ENCODE peak calls at places on chromosome 19, in nine cellular contexts. U is cardiac muscle cell; K is lung; Z is Peyer's patch; R is CD8-positive, alpha-beta T cell; G is cardiac fibroblast; J is astrocyte of the spinal cord; Y is HFFc6; H is WTC11. W is an unnamed sample.

GRCh38 chr19:10625003-10625761 is at the start of gene SLC44A2:
- DNase-seq in J (peak), Y (peak), Z (peak), K (peak), G (peak), H (peak), U (peak), R (no peak), W (no peak)

GRCh38 chr19:35164418-35164817 is 9.9 kb downstream of the FXYD5 start:
- DNase-seq in Z (no peak), U (no peak), K (no peak), R (no peak), Y (no peak), J (no peak), G (no peak), H (no peak), W (no peak)

GRCh38 chr19:17797397-17798201 is 2.7 kb downstream of the B3GNT3 start:
- DNase-seq in H (no peak), U (no peak), Z (peak), K (no peak), Y (peak), R (no peak), G (no peak), J (no peak), W (no peak)

GRCh38 chr19:4914736-4915501 is 5.6 kb downstream of the UHRF1 start:
- DNase-seq in G (peak), Y (peak), R (peak), U (no peak), Z (peak), H (no peak), K (peak), J (peak), W (peak)

GRCh38 chr19:23183251-23183650 is 66.4 kb downstream of the ZNF730 start:
- DNase-seq in H (no peak), G (no peak), K (no peak), U (no peak), Y (no peak), J (no peak), R (no peak), Z (no peak), W (no peak)

GRCh38 chr19:41263850-41264580 is at the start of gene HNRNPUL1:
- DNase-seq in U (peak), Y (peak), R (peak), J (peak), Z (peak), G (peak), K (peak), H (peak), W (peak)

GRCh38 chr19:41431426-41432386 is 4.5 kb upstream of the B3GNT8 start:
- DNase-seq in Z (no peak), K (no peak), R (no peak), H (no peak), Y (peak), J (peak), G (peak), U (peak), W (no peak)

GRCh38 chr19:36418287-36419001 is at the start of gene ZFP82:
- DNase-seq in Z (peak), U (peak), Y (peak), J (peak), H (peak), R (peak), G (peak), K (peak), W (peak)

GRCh38 chr19:18304194-18304495 is 18.7 kb downstream of the LSM4 start:
- DNase-seq in Z (peak), K (no peak), J (no peak), Y (no peak), H (no peak), G (no peak), R (no peak), U (no peak), W (peak)

GRCh38 chr19:50258918-50259372 is 55.5 kb downstream of the MYH14 start:
- DNase-seq in Y (no peak), J (no peak), Z (no peak), G (no peak), H (peak), K (no peak), U (no peak), R (no peak), W (no peak)

GRCh38 chr19:29245221-29245620 is 32.3 kb upstream of the UQCRFS1 start:
- DNase-seq in Z (no peak), J (no peak), K (no peak), Y (no peak), H (no peak), R (no peak), G (peak), U (no peak), W (no peak)

GRCh38 chr19:51681286-51681956 is 11.7 kb upstream of the SPACA6 start:
- DNase-seq in J (no peak), R (no peak), K (peak), Z (no peak), H (no peak), Y (peak), U (peak), G (peak), W (no peak)

DNA sequence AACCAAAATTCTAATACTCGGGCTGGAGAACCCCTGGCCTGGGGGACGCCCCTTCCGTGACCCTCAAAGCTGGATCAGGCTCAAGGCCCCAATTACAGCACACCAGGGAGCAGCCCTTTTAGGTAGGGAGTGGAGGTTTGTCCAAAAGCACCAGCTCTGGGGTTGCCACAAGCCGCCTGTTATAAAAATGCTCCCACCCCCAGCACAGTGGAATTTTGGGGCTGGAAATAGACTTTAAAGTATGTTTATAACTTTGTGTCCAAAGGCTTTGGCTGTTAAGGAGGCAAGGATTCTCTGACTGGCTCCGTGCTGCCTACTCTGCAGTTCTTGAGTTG is 564 bp upstream of the GMIP start:
- DNase-seq in K (no peak), G (no peak), U (no peak), Z (no peak), J (no peak), H (no peak), Y (no peak), R (no peak), W (no peak)
- TF ChIP-seq CTCF in K (no peak), G (no peak), U (no peak), Z (no peak), J (no peak), H (peak), Y (peak), R (peak), W (peak)

DNA sequence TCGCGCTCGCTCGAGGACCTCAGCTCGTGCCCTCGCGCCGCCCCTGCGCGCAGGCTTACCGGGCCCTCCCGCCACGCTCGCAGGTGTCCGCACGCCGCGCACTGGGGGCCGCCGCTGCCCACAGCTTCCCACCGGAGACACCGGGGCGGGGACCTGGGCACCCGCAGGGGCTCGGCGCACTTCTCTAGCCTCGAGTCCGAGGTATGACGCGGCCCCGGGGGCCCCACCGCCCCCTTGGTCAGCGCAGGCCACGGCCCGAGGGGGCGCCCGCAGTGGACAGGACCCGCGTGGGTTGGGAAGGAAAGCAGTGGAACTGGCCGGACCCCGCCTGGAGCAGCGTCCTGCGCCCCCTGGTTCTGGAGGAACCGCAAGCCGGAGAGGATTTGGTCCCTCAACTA is 2.1 kb upstream of the GRWD1 start:
- DNase-seq in G (no peak), Z (no peak), R (no peak), K (no peak), J (no peak), H (no peak), Y (no peak), U (no peak), W (no peak)
- TF ChIP-seq CTCF in G (no peak), Z (no peak), R (no peak), K (no peak), J (no peak), H (no peak), Y (no peak), U (no peak), W (no peak)

GRCh38 chr19:32631381-32631780 is 43.6 kb downstream of the ANKRD27 start:
- DNase-seq in K (no peak), G (no peak), J (no peak), Y (no peak), U (no peak), H (no peak), R (no peak), Z (no peak), W (no peak)
- TF ChIP-seq CTCF in K (no peak), G (no peak), J (no peak), Y (no peak), U (no peak), H (no peak), R (no peak), Z (no peak), W (no peak)

GRCh38 chr19:38545596-38545995 is 72.2 kb downstream of the MAP4K1 start:
- DNase-seq in J (no peak), Y (no peak), G (peak), K (no peak), Z (no peak), R (no peak), H (no peak), U (no peak), W (no peak)

GRCh38 chr19:38543286-38543806 is 74.4 kb downstream of the MAP4K1 start:
- DNase-seq in Z (no peak), J (no peak), H (no peak), Y (no peak), K (no peak), R (no peak), U (no peak), G (no peak), W (no peak)

GRCh38 chr19:38542040-38542439 is 75.7 kb downstream of the MAP4K1 start:
- DNase-seq in R (no peak), U (no peak), J (no peak), G (no peak), Y (no peak), H (no peak), K (no peak), Z (no peak), W (no peak)

GRCh38 chr19:38544569-38545315 is 73.0 kb downstream of the MAP4K1 start:
- DNase-seq in Z (no peak), U (no peak), H (no peak), K (no peak), G (no peak), R (no peak), Y (peak), J (no peak), W (no peak)

GRCh38 chr19:38543807-38544568 is 73.8 kb downstream of the MAP4K1 start:
- DNase-seq in R (no peak), K (peak), Z (no peak), U (peak), Y (peak), J (peak), G (peak), H (peak), W (no peak)
- TF ChIP-seq CTCF in R (no peak), K (peak), Z (peak), U (no peak), Y (peak), J (peak), G (no peak), H (no peak), W (no peak)

GRCh38 chr19:6710273-6711077 is 10.0 kb downstream of the C3 start:
- DNase-seq in G (no peak), Z (no peak), H (peak), R (no peak), J (no peak), U (no peak), Y (no peak), K (no peak), W (no peak)
- TF ChIP-seq CTCF in G (no peak), Z (no peak), H (no peak), R (no peak), J (no peak), U (no peak), Y (peak), K (no peak), W (no peak)